ENCODE peak calls at places on chromosomes 7 and 10, in seven cellular contexts. J, K, V, W, H, X and C are unnamed samples.

GRCh38 chr10:122086416-122087240 is 97.7 kb downstream of the TACC2 start:
- DNase-seq in J (no peak), K (no peak), V (no peak), W (no peak), H (no peak), X (no peak), C (no peak)

GRCh38 chr7:41459623-41460256 is 243.2 kb downstream of the INHBA start:
- DNase-seq in J (no peak), K (no peak), V (no peak), W (no peak), H (peak; percentile 86), X (no peak), C (peak; percentile 9)

GRCh38 chr7:113289140-113289740 is 170.9 kb upstream of the SMIM30 start:
- DNase-seq in J (no peak), K (peak; percentile 22), V (no peak), W (no peak), H (peak; percentile 55), X (no peak), C (peak; percentile 13)

GRCh38 chr10:43069597-43069996 is 7.3 kb upstream of the RET start:
- DNase-seq in J (no peak), K (no peak), V (no peak), W (no peak), H (no peak), X (no peak), C (peak; percentile 12)

GRCh38 chr7:33062023-33062781 is at the start of gene NT5C3A:
- DNase-seq in J (peak; percentile 16), K (peak; percentile 58), V (peak; percentile 20), W (peak; percentile 77), H (no peak), X (peak; percentile 13), C (no peak)

GRCh38 chr10:3260066-3260834 is 87.7 kb upstream of the PITRM1 start:
- DNase-seq in J (no peak), K (no peak), V (no peak), W (no peak), H (no peak), X (no peak), C (no peak)

GRCh38 chr10:132713421-132714095 is 72.4 kb downstream of the NKX6-2 start:
- DNase-seq in J (no peak), K (no peak), V (no peak), W (no peak), H (no peak), X (no peak), C (peak; percentile 47)

GRCh38 chr10:132211246-132211645 is 24.5 kb downstream of the DPYSL4 start:
- DNase-seq in J (no peak), K (no peak), V (no peak), W (no peak), H (no peak), X (no peak), C (no peak)

GRCh38 chr7:99514050-99514449 is 9.6 kb downstream of the ZKSCAN5 start:
- DNase-seq in J (no peak), K (no peak), V (no peak), W (no peak), H (no peak), X (no peak), C (no peak)

GRCh38 chr7:148256433-148256832 is 334.1 kb upstream of the C7orf33 start:
- DNase-seq in J (no peak), K (no peak), V (no peak), W (no peak), H (no peak), X (no peak), C (no peak)

GRCh38 chr7:138773817-138774216 is 24.0 kb upstream of the TMEM213 start:
- DNase-seq in J (no peak), K (no peak), V (no peak), W (peak; percentile 89), H (no peak), X (no peak), C (no peak)

GRCh38 chr7:105024734-105025133 is 10.7 kb downstream of the KMT2E start:
- DNase-seq in J (no peak), K (no peak), V (no peak), W (no peak), H (no peak), X (no peak), C (no peak)

GRCh38 chr7:66474441-66474840 is 154.2 kb upstream of the KCTD7 start:
- DNase-seq in J (no peak), K (no peak), V (no peak), W (no peak), H (no peak), X (no peak), C (peak; percentile 36)

GRCh38 chr7:18086165-18087030 is 58.8 kb upstream of the PRPS1L1 start:
- DNase-seq in J (no peak), K (peak; percentile 43), V (no peak), W (peak; percentile 72), H (no peak), X (no peak), C (peak; percentile 28)

GRCh38 chr7:34453150-34453549 is 204.9 kb upstream of the NPSR1 start:
- DNase-seq in J (no peak), K (no peak), V (no peak), W (no peak), H (no peak), X (no peak), C (no peak)

GRCh38 chr10:74292871-74293427 is 141.9 kb downstream of the ADK start:
- DNase-seq in J (no peak), K (no peak), V (no peak), W (no peak), H (no peak), X (no peak), C (no peak)

GRCh38 chr10:3563298-3563697 is 221.7 kb downstream of the KLF6 start:
- DNase-seq in J (no peak), K (no peak), V (no peak), W (no peak), H (no peak), X (no peak), C (no peak)

GRCh38 chr10:70675496-70676161 is 3.3 kb downstream of the ADAMTS14 start:
- DNase-seq in J (no peak), K (no peak), V (no peak), W (peak; percentile 38), H (no peak), X (no peak), C (no peak)

GRCh38 chr10:110778221-110778620 is 93.5 kb upstream of the PDCD4 start:
- DNase-seq in J (no peak), K (no peak), V (no peak), W (no peak), H (no peak), X (no peak), C (no peak)

GRCh38 chr7:65444211-65444842 is 70.7 kb downstream of the ZNF92 start:
- DNase-seq in J (no peak), K (no peak), V (no peak), W (no peak), H (no peak), X (no peak), C (no peak)

GRCh38 chr7:135186841-135187253 is 16.3 kb upstream of the CYREN start:
- DNase-seq in J (no peak), K (no peak), V (no peak), W (no peak), H (no peak), X (no peak), C (no peak)

GRCh38 chr7:137873524-137873923 is 26.8 kb upstream of the DGKI start:
- DNase-seq in J (no peak), K (no peak), V (no peak), W (no peak), H (no peak), X (no peak), C (no peak)

GRCh38 chr7:4707134-4707651 is 25.1 kb downstream of the FOXK1 start:
- DNase-seq in J (no peak), K (no peak), V (no peak), W (peak; percentile 80), H (no peak), X (no peak), C (no peak)

GRCh38 chr7:131604841-131605279 is 48.4 kb upstream of the PODXL start:
- DNase-seq in J (no peak), K (no peak), V (no peak), W (peak; percentile 82), H (no peak), X (no peak), C (no peak)

GRCh38 chr7:130996841-130997231 is 262.8 kb upstream of the KLF14 start:
- DNase-seq in J (no peak), K (no peak), V (peak; percentile 77), W (no peak), H (no peak), X (no peak), C (peak; percentile 83)

GRCh38 chr10:44383749-44384600 is 922 bp downstream of the CXCL12 start:
- DNase-seq in J (no peak), K (peak; percentile 75), V (no peak), W (peak; percentile 74), H (no peak), X (no peak), C (peak; percentile 41)

GRCh38 chr10:59830601-59831259 is 75.6 kb downstream of the CCDC6 start:
- DNase-seq in J (no peak), K (peak; percentile 45), V (peak; percentile 13), W (peak; percentile 89), H (peak; percentile 16), X (no peak), C (no peak)